ENCODE peak calls at places on chromosome 7, in eight cellular contexts. E is breast epithelium, Z is WERI-Rb-1, S is HL-60, X is Calu3, B is D721Med, Y is fibroblast of pulmonary artery, C is foreskin keratinocyte. K is an unnamed sample.

GRCh38 chr7:115047968-115048720 is 126.2 kb downstream of the MDFIC start:
- DNase-seq in E (no peak), Z (no peak), S (no peak), X (no peak), B (no peak), Y (peak), C (no peak), K (no peak)

GRCh38 chr7:85030893-85031292 is 156.0 kb downstream of the SEMA3D start:
- DNase-seq in E (no peak), Z (no peak), S (no peak), X (no peak), B (no peak), Y (peak), C (peak), K (no peak)

GRCh38 chr7:117673367-117673766 is 193.5 kb downstream of the CFTR start:
- DNase-seq in E (no peak), Z (no peak), S (no peak), X (peak), B (no peak), Y (peak), C (no peak), K (peak)

GRCh38 chr7:51459809-51460208 is 143.2 kb upstream of the COBL start:
- DNase-seq in E (no peak), Z (no peak), S (no peak), X (no peak), B (no peak), Y (no peak), C (no peak), K (no peak)

GRCh38 chr7:86963599-86964230 is 95.7 kb downstream of the ELAPOR2 start:
- DNase-seq in E (no peak), Z (no peak), S (no peak), X (no peak), B (no peak), Y (no peak), C (no peak), K (no peak)

GRCh38 chr7:95407751-95408150 is 11.6 kb upstream of the PON3 start:
- DNase-seq in E (no peak), Z (no peak), S (no peak), X (no peak), B (no peak), Y (no peak), C (no peak), K (no peak)

GRCh38 chr7:43553999-43554398 is 28.9 kb upstream of the STK17A start:
- DNase-seq in E (no peak), Z (no peak), S (no peak), X (no peak), B (no peak), Y (peak), C (no peak), K (no peak)

GRCh38 chr7:85454904-85455303 is 268.0 kb upstream of the SEMA3D start:
- DNase-seq in E (no peak), Z (no peak), S (no peak), X (no peak), B (no peak), Y (peak), C (no peak), K (no peak)

GRCh38 chr7:23106491-23106800 is 861 bp downstream of the KLHL7 start:
- DNase-seq in E (no peak), Z (no peak), S (no peak), X (no peak), B (no peak), Y (no peak), C (no peak), K (no peak)

GRCh38 chr7:95843286-95843685 is 70.9 kb downstream of the DYNC1I1 start:
- DNase-seq in E (no peak), Z (no peak), S (no peak), X (no peak), B (no peak), Y (peak), C (no peak), K (no peak)

GRCh38 chr7:18437086-18437485 is 58.5 kb upstream of the HDAC9 start:
- DNase-seq in E (no peak), Z (no peak), S (no peak), X (no peak), B (no peak), Y (no peak), C (no peak), K (no peak)

GRCh38 chr7:126856691-126857291 is 395.9 kb downstream of the GRM8 start:
- DNase-seq in E (no peak), Z (no peak), S (no peak), X (no peak), B (no peak), Y (peak), C (no peak), K (no peak)

GRCh38 chr7:11552676-11553075 is 279.3 kb downstream of the THSD7A start:
- DNase-seq in E (no peak), Z (no peak), S (no peak), X (no peak), B (no peak), Y (no peak), C (no peak), K (no peak)

GRCh38 chr7:48148311-48148710 is 22.9 kb upstream of the ABCA13 start:
- DNase-seq in E (no peak), Z (no peak), S (no peak), X (no peak), B (no peak), Y (no peak), C (peak), K (no peak)

GRCh38 chr7:94154858-94155257 is 150.7 kb upstream of the BET1 start:
- DNase-seq in E (no peak), Z (no peak), S (no peak), X (no peak), B (no peak), Y (no peak), C (no peak), K (no peak)
- TF ChIP-seq CTCF in E (no peak), Z (no peak), S (no peak), X (no peak), B (no peak), Y (no peak), C (no peak), K (no peak)

GRCh38 chr7:4683884-4684565 is 1.9 kb downstream of the FOXK1 start:
- DNase-seq in E (peak), Z (no peak), S (no peak), X (peak), B (no peak), Y (peak), C (peak), K (no peak)
- TF ChIP-seq CTCF in E (no peak), Z (no peak), S (no peak), X (no peak), B (no peak), Y (no peak), C (peak), K (peak)

GRCh38 chr7:24894670-24895221 is 85.2 kb downstream of the OSBPL3 start:
- DNase-seq in E (no peak), Z (no peak), S (no peak), X (peak), B (no peak), Y (no peak), C (no peak), K (no peak)
- TF ChIP-seq CTCF in E (no peak), Z (peak), S (no peak), X (peak), B (peak), Y (peak), C (peak), K (peak)

GRCh38 chr7:32140540-32140939 is 70.3 kb upstream of the PDE1C start:
- DNase-seq in E (no peak), Z (no peak), S (no peak), X (no peak), B (no peak), Y (no peak), C (no peak), K (no peak)
- TF ChIP-seq CTCF in E (no peak), Z (peak), S (no peak), X (no peak), B (no peak), Y (peak), C (peak), K (no peak)

DNA sequence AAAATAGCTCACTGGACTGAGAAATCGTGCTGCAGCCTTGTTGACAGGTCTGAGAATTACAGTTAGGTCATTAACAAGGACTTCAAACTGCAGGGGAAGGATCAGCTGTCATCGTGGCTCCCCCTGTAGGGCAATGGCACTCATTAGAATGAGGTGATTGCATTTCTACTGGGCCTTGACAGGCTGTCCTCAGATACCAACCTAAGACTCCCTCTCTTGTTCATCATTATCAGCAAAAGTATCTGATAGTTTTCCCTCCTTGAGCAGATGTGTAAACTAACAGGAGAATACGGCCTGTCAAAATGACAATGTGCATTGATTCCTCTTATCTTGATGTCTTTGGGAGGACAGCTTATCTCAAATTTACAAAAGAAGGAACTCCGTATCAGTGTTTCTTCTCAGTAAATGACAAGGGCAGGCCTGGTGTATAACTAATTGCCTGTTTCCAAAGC is 648.5 kb upstream of the LRRN3 start:
- DNase-seq in E (peak), Z (peak), S (no peak), X (peak), B (no peak), Y (peak), C (peak), K (peak)
- TF ChIP-seq CTCF in E (no peak), Z (peak), S (no peak), X (peak), B (peak), Y (peak), C (peak), K (peak)

GRCh38 chr7:30188806-30189205 is 54.0 kb downstream of the MTURN start:
- DNase-seq in E (no peak), Z (no peak), S (no peak), X (no peak), B (no peak), Y (no peak), C (no peak), K (no peak)
- TF ChIP-seq CTCF in E (no peak), Z (no peak), S (no peak), X (no peak), B (no peak), Y (no peak), C (no peak), K (no peak)

GRCh38 chr7:101669307-101669706 is 40.2 kb upstream of the MYL10 start:
- DNase-seq in E (no peak), Z (no peak), S (no peak), X (no peak), B (no peak), Y (no peak), C (no peak), K (no peak)
- TF ChIP-seq CTCF in E (no peak), Z (peak), S (no peak), X (no peak), B (no peak), Y (peak), C (peak), K (peak)

GRCh38 chr7:74365320-74366022 is 76.3 kb downstream of the CLIP2 start:
- DNase-seq in E (no peak), Z (peak), S (no peak), X (no peak), B (peak), Y (peak), C (no peak), K (peak)

GRCh38 chr7:74360008-74360407 is 70.8 kb downstream of the CLIP2 start:
- DNase-seq in E (no peak), Z (no peak), S (no peak), X (no peak), B (no peak), Y (no peak), C (no peak), K (no peak)

GRCh38 chr7:74362262-74362661 is 73.1 kb downstream of the CLIP2 start:
- DNase-seq in E (no peak), Z (no peak), S (no peak), X (no peak), B (no peak), Y (no peak), C (no peak), K (no peak)

GRCh38 chr7:74364061-74364460 is 74.9 kb downstream of the CLIP2 start:
- DNase-seq in E (no peak), Z (peak), S (no peak), X (no peak), B (no peak), Y (no peak), C (no peak), K (peak)
- TF ChIP-seq CTCF in E (no peak), Z (peak), S (no peak), X (no peak), B (no peak), Y (peak), C (peak), K (peak)

DNA sequence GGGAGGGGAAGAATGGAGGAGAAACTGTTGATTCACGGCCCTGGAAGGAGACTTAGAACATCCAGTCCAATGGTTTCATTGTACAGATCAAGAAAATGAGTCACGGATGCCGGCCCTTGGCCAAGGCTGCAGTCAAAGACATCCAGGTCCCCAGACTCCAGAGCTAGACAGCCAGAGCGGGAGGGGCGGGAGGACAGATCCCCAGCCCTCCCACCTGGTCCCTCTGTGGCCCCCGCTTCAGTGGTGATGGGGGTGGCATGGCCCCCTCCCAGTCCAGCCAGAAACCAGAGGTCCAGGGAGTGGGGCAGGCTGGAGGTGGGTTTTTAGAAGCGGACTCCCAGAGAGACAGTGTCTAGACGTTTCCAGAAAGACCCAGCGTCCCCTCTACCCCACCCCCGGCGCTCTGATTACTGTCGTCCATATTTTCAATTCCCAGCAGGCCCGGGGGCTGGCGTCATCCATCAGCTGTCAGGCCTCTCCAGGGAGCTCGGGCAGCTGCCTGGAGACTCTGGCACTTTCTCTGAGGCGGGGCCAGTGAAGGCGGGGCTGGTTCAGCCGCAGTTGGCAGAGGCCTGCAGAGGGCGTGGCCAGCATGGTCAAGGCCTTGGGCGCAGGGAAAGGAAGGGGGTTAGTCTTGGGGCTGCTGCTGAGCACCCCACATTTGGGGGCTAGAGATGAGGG is 8.0 kb upstream of the HSPB1 start:
- DNase-seq in E (peak), Z (peak), S (no peak), X (peak), B (peak), Y (peak), C (peak), K (peak)
- TF ChIP-seq CTCF in E (no peak), Z (no peak), S (no peak), X (no peak), B (no peak), Y (no peak), C (peak), K (no peak)

K was measured in neural crest cell.